ENCODE peak calls at places on chromosome 19, in five cellular contexts. One of them, this sample, is unnamed. For H3K9me3, the result is how much of the 10 kb centered on the place peaks cover.

GRCh38 chr19:52673014-52673413 is 34.9 kb upstream of the ZNF83 start:
- DNase-seq in effector memory CD4-positive, alpha-beta T cell: no peak
- DNase-seq in thoracic aorta: no peak
- DNase-seq in fibroblast of lung: peak
- DNase-seq in OCI-LY7: no peak
- DNase-seq in this sample: no peak

GRCh38 chr19:27889156-27889555 is 1323.8 kb downstream of the UQCRFS1 start:
- DNase-seq in effector memory CD4-positive, alpha-beta T cell: no peak
- DNase-seq in fibroblast of lung: no peak
- DNase-seq in thoracic aorta: no peak
- DNase-seq in OCI-LY7: no peak
- DNase-seq in this sample: no peak

GRCh38 chr19:47186337-47187022 is 44.5 kb downstream of the BBC3 start:
- DNase-seq in thoracic aorta: no peak
- DNase-seq in fibroblast of lung: peak
- DNase-seq in effector memory CD4-positive, alpha-beta T cell: peak
- DNase-seq in OCI-LY7: no peak
- DNase-seq in this sample: no peak

GRCh38 chr19:3982701-3983541 is 2.3 kb downstream of the EEF2 start:
- DNase-seq in OCI-LY7: no peak
- DNase-seq in effector memory CD4-positive, alpha-beta T cell: no peak
- DNase-seq in thoracic aorta: no peak
- DNase-seq in fibroblast of lung: peak
- DNase-seq in this sample: no peak

GRCh38 chr19:15642807-15643206 is 2.1 kb downstream of the CYP4F3 start:
- DNase-seq in fibroblast of lung: no peak
- DNase-seq in effector memory CD4-positive, alpha-beta T cell: no peak
- DNase-seq in thoracic aorta: no peak
- DNase-seq in OCI-LY7: no peak
- DNase-seq in this sample: no peak

GRCh38 chr19:35856001-35856400 is 710 bp upstream of the KIRREL2 start:
- DNase-seq in effector memory CD4-positive, alpha-beta T cell: no peak
- DNase-seq in thoracic aorta: no peak
- DNase-seq in OCI-LY7: no peak
- DNase-seq in fibroblast of lung: no peak
- DNase-seq in this sample: no peak

GRCh38 chr19:9789066-9789465 is 20.5 kb upstream of the ZNF846 start:
- DNase-seq in fibroblast of lung: no peak
- DNase-seq in OCI-LY7: no peak
- DNase-seq in effector memory CD4-positive, alpha-beta T cell: no peak
- DNase-seq in thoracic aorta: no peak
- DNase-seq in this sample: no peak

GRCh38 chr19:4390017-4390861 is 10.1 kb downstream of the SH3GL1 start:
- DNase-seq in effector memory CD4-positive, alpha-beta T cell: no peak
- DNase-seq in OCI-LY7: no peak
- DNase-seq in thoracic aorta: no peak
- DNase-seq in fibroblast of lung: peak
- DNase-seq in this sample: no peak

GRCh38 chr19:53988981-53989380 is 2.5 kb upstream of the CACNG6 start:
- DNase-seq in OCI-LY7: no peak
- DNase-seq in effector memory CD4-positive, alpha-beta T cell: no peak
- DNase-seq in fibroblast of lung: no peak
- DNase-seq in thoracic aorta: no peak
- DNase-seq in this sample: no peak

GRCh38 chr19:33434090-33434885 is 60.8 kb downstream of the CEBPG start:
- DNase-seq in thoracic aorta: no peak
- DNase-seq in effector memory CD4-positive, alpha-beta T cell: no peak
- DNase-seq in OCI-LY7: no peak
- DNase-seq in fibroblast of lung: no peak
- DNase-seq in this sample: no peak

GRCh38 chr19:58153386-58153785 is 2.8 kb upstream of the ZNF329 start:
- DNase-seq in effector memory CD4-positive, alpha-beta T cell: no peak
- DNase-seq in fibroblast of lung: no peak
- DNase-seq in OCI-LY7: no peak
- DNase-seq in thoracic aorta: no peak
- DNase-seq in this sample: no peak
- H3K9me3 ChIP-seq in effector memory CD4-positive, alpha-beta T cell: under half
- H3K9me3 ChIP-seq in fibroblast of lung: under half
- H3K9me3 ChIP-seq in OCI-LY7: under half
- H3K9me3 ChIP-seq in thoracic aorta: under half
- H3K9me3 ChIP-seq in this sample: under half

GRCh38 chr19:8610928-8611284 is 391 bp upstream of the ADAMTS10 start:
- DNase-seq in OCI-LY7: no peak
- DNase-seq in fibroblast of lung: no peak
- DNase-seq in thoracic aorta: no peak
- DNase-seq in effector memory CD4-positive, alpha-beta T cell: no peak
- DNase-seq in this sample: no peak
- H3K27ac ChIP-seq in OCI-LY7: no peak
- H3K27ac ChIP-seq in fibroblast of lung: no peak
- H3K27ac ChIP-seq in thoracic aorta: peak
- H3K27ac ChIP-seq in effector memory CD4-positive, alpha-beta T cell: no peak
- H3K27ac ChIP-seq in this sample: peak

GRCh38 chr19:58274771-58275199 is 4.0 kb upstream of the ZNF8 start:
- DNase-seq in effector memory CD4-positive, alpha-beta T cell: no peak
- DNase-seq in thoracic aorta: no peak
- DNase-seq in fibroblast of lung: peak
- DNase-seq in OCI-LY7: no peak
- DNase-seq in this sample: no peak

GRCh38 chr19:58278156-58279041 is at the start of gene ZNF8:
- DNase-seq in thoracic aorta: peak
- DNase-seq in OCI-LY7: peak
- DNase-seq in fibroblast of lung: peak
- DNase-seq in effector memory CD4-positive, alpha-beta T cell: peak
- DNase-seq in this sample: peak

GRCh38 chr19:58277197-58277596 is 1.6 kb upstream of the ZNF8 start:
- DNase-seq in effector memory CD4-positive, alpha-beta T cell: no peak
- DNase-seq in OCI-LY7: no peak
- DNase-seq in fibroblast of lung: no peak
- DNase-seq in thoracic aorta: no peak
- DNase-seq in this sample: no peak

GRCh38 chr19:58277748-58278147 is 1.0 kb upstream of the ZNF8 start:
- DNase-seq in effector memory CD4-positive, alpha-beta T cell: no peak
- DNase-seq in fibroblast of lung: no peak
- DNase-seq in thoracic aorta: no peak
- DNase-seq in OCI-LY7: no peak
- DNase-seq in this sample: no peak

GRCh38 chr19:58275564-58275963 is 3.2 kb upstream of the ZNF8 start:
- DNase-seq in OCI-LY7: no peak
- DNase-seq in effector memory CD4-positive, alpha-beta T cell: no peak
- DNase-seq in thoracic aorta: no peak
- DNase-seq in fibroblast of lung: no peak
- DNase-seq in this sample: no peak
- H3K9me3 ChIP-seq in OCI-LY7: under half
- H3K9me3 ChIP-seq in effector memory CD4-positive, alpha-beta T cell: under half
- H3K9me3 ChIP-seq in thoracic aorta: under half
- H3K9me3 ChIP-seq in fibroblast of lung: under half
- H3K9me3 ChIP-seq in this sample: under half

DNA sequence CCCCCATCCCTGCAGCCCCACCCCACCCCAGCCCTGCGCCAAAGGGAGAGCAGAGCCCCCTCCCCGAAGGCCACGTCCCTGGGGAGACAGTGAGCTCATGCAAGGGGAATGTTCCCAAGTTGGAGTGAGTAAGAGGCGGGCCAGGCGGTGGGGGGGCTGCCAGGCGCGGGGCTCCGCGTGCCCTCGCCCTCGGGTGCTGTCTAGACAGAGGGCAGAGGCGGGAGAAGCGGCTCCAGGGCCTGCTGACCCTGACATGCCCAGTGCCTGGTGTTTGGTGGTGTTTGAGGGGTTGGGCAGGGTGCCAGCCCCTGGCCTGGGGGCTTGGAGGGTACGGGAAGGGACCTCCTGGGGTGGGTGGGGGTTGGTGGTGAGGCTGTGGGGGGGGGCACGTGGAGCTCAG is 1.0 kb downstream of the FSTL3 start:
- DNase-seq in effector memory CD4-positive, alpha-beta T cell: no peak
- DNase-seq in thoracic aorta: peak
- DNase-seq in OCI-LY7: no peak
- DNase-seq in fibroblast of lung: peak
- DNase-seq in this sample: peak
- H3K27ac ChIP-seq in effector memory CD4-positive, alpha-beta T cell: no peak
- H3K27ac ChIP-seq in thoracic aorta: peak
- H3K27ac ChIP-seq in OCI-LY7: no peak
- H3K27ac ChIP-seq in fibroblast of lung: no peak
- H3K27ac ChIP-seq in this sample: peak

This sample was measured in ascending aorta.